ENCODE peak calls at places on chromosomes 11 and 22, in eight cellular contexts. D is fibroblast of the aortic adventitia; R is nephron progenitor cell; L is heart right ventricle; M is CD8-positive, alpha-beta T cell; B is foreskin fibroblast; J is body of pancreas; H is right lobe of liver. O is an unnamed sample.

GRCh38 chr11:129819237-129819636 is 3.6 kb downstream of the TMEM45B start:
- DNase-seq in M (no peak), R (no peak), B (no peak), D (no peak), L (no peak), J (no peak), H (no peak), O (no peak)

GRCh38 chr11:12724301-12725046 is 50.3 kb downstream of the TEAD1 start:
- DNase-seq in H (peak; percentile 65), M (no peak), R (no peak), L (peak; percentile 41), J (peak; percentile 80), B (peak; percentile 97), D (peak; percentile 85), O (no peak)

GRCh38 chr11:2477254-2477653 is 32.4 kb downstream of the KCNQ1 start:
- DNase-seq in B (no peak), M (no peak), J (peak; percentile 49), R (no peak), L (no peak), H (no peak), D (no peak), O (no peak)

GRCh38 chr22:30208631-30209603 is 37.6 kb downstream of the LIF start:
- DNase-seq in R (no peak), J (peak; percentile 81), D (peak; percentile 99), M (no peak), B (peak; percentile 97), L (peak; percentile 73), H (peak; percentile 63), O (no peak)

GRCh38 chr11:113779496-113779895 is at the start of gene CLDN25:
- DNase-seq in B (no peak), D (no peak), J (no peak), R (no peak), L (no peak), H (no peak), M (no peak), O (no peak)

GRCh38 chr11:12455938-12456337 is 78.6 kb downstream of the PARVA start:
- DNase-seq in R (no peak), L (no peak), D (peak; percentile 81), B (peak; percentile 82), H (no peak), J (no peak), M (no peak), O (no peak)

GRCh38 chr11:23021287-23021863 is 161.1 kb upstream of the CCDC179 start:
- DNase-seq in R (peak; percentile 38), D (peak; percentile 18), M (no peak), L (no peak), B (peak; percentile 63), J (peak; percentile 49), H (no peak), O (no peak)

GRCh38 chr11:3684129-3684685 is 13.0 kb upstream of the CHRNA10 start:
- DNase-seq in D (no peak), B (no peak), H (no peak), L (no peak), J (no peak), M (no peak), R (no peak), O (no peak)

GRCh38 chr22:42905702-42906183 is 48.7 kb upstream of the ARFGAP3 start:
- DNase-seq in H (peak; percentile 94), B (no peak), J (peak; percentile 99), M (no peak), R (no peak), D (no peak), L (peak; percentile 69), O (no peak)

GRCh38 chr22:42902875-42903510 is 45.9 kb upstream of the ARFGAP3 start:
- DNase-seq in R (no peak), H (no peak), D (no peak), L (no peak), M (no peak), B (peak; percentile 84), J (no peak), O (no peak)

GRCh38 chr22:42905217-42905616 is 48.1 kb upstream of the ARFGAP3 start:
- DNase-seq in M (no peak), H (peak; percentile 62), D (no peak), L (peak; percentile 56), R (no peak), B (no peak), J (peak; percentile 64), O (no peak)

GRCh38 chr22:42904049-42904448 is 47.0 kb upstream of the ARFGAP3 start:
- DNase-seq in H (no peak), D (no peak), R (no peak), J (no peak), M (no peak), B (no peak), L (no peak), O (no peak)

DNA sequence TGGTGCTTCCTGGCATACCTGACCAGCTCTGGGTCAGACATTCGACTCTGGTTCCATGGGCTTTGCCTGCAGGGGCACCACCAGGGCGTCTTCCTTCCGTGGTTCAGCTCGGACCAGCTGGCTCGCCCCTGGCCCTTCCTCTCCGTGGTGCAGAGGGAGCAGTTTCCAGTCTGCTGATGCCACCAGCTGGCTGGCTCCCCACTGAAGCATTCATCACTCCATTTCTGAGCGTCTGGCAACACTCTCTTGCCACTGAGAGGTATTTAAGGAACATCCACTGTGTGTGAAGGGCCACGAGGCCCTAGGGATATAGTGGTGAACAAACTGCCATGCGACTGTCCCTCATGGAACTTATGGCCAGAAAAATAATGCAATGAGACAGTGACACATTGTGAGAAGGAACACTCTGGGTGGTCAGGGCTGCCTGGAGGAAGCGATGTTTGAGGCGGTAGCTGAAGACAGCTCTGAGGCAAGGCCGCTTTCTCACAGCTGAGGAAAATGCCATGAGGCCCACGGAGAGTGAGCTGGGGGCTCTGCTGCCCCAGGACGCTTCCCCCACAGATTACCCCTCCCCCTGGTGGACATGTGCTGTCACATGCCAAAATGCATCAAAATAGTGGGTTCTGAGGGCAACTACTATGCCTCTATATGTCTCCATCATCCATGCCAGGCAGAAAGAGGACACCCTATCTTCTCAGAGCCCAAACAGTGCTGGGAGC is 44.9 kb upstream of the ARFGAP3 start:
- DNase-seq in M (no peak), R (no peak), B (no peak), L (peak; percentile 61), H (no peak), D (no peak), J (no peak), O (no peak)
- TF ChIP-seq CTCF in M (no peak), R (no peak), B (no peak), L (peak; percentile 21), H (no peak), D (peak; percentile 34), J (no peak), O (peak; percentile 52)

GRCh38 chr11:6474806-6475500 is 1.2 kb upstream of the TRIM3 start:
- DNase-seq in D (no peak), B (peak; percentile 37), M (no peak), H (no peak), R (no peak), L (no peak), J (no peak), O (no peak)

GRCh38 chr11:6475936-6476335 is 2.2 kb upstream of the TRIM3 start:
- DNase-seq in D (no peak), R (no peak), L (no peak), B (peak; percentile 34), M (no peak), H (no peak), J (peak; percentile 80), O (no peak)

GRCh38 chr11:6472934-6473333 is 807 bp downstream of the TRIM3 start:
- DNase-seq in R (no peak), L (no peak), M (no peak), B (no peak), H (no peak), J (no peak), D (no peak), O (peak; percentile 59)

GRCh38 chr11:6474423-6474792 is 667 bp upstream of the TRIM3 start:
- DNase-seq in H (no peak), M (no peak), B (no peak), D (no peak), J (no peak), L (no peak), R (no peak), O (no peak)

DNA sequence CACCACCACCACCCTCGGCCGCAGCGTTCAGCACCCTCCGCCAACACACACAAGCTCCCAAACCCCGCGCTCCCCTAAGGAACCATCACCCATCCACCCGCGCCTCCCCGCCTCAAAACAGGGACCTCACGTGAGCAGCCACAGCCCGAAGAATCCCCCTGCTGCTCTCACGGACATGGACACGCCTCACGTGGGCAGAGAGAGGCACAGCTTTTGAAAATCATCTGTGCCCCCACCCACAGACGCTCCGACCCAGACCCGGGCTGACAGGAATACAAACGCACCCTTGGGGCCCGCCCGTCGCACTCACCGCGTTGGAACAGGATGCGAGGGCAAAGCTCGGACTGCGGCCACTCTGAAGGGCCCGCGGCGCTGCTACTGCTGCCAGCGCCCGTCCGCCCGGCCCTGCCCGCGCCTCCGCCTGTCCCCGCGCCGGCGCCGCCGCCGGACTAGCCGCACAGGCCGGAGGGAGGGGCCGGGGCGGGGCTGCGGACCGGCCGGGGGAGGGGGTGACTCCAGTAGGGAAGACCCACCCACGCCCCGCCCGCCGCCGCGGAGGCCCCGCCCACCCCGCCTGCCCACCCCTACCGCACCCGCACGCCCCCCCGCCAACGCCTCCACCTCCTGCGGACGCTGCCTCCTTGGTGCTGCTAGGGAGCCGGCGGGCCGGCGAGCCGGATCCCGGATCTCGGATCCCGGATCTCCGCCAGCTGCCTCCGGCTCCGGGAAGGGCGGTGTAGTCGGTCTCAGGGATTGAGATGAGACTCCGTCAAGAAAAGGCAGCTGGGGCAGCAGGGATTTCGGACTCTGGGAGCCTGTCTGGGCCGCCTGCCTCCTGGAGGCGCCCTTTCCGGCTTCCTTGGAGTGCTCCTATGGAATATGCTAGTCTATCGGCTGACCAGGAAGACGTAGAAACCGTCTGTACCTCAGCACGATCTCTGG is at the start of gene TRIM3:
- DNase-seq in B (peak; percentile 94), M (peak; percentile 61), J (peak; percentile 96), D (peak; percentile 80), H (peak; percentile 97), L (peak; percentile 97), R (peak; percentile 97), O (peak; percentile 96)
- TF ChIP-seq CTCF in B (peak; percentile 56), M (no peak), J (no peak), D (peak; percentile 49), H (no peak), L (peak; percentile 44), R (no peak), O (no peak)

GRCh38 chr11:118164885-118165284 is 11.6 kb downstream of the SCN2B start:
- DNase-seq in H (no peak), B (no peak), D (no peak), J (no peak), L (no peak), R (no peak), M (no peak), O (no peak)
- TF ChIP-seq CTCF in H (no peak), B (no peak), D (no peak), J (no peak), L (no peak), R (no peak), M (no peak), O (no peak)

DNA sequence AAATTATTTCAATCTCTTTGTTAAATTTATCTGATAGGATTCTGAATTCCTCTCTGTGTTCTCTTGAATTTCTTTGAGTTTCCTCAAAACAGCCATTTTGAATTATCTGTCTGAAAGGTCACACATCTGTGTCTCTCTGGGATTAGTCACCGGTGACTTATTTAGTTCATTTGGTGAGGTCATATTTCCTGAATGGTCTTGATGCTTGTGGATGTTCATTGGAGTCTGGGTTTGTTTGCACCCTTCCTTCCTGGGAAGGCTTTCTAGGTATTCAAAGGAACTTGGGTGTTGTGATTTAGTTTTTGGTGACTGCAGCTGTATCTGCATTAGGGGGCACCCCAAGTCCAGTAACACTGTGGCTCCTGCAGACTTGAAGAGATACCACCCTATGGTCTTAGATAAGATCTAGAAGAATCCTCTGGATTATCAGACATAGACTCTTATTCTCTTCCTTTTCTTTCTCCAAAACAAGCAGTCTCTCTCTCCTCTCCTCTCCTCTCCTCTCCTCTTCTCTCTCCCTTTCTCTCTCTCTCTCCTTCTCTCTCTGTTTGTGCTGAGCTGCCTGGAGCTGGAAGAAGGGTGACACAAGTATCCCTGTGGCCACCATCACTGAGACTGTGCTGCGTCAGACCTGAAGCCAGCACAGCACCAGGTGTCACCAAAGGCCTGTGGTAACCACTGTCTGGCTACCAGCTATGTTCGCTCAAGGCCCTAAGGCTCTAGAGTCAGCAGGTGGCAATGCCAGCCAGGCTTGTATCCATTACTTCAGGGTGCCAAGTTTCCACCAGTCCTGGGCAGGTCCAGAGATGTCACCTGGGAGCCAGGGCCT is 3.3 kb upstream of the HEPN1 start:
- DNase-seq in H (no peak), J (no peak), R (no peak), L (no peak), B (peak; percentile 84), M (no peak), D (peak; percentile 26), O (no peak)
- TF ChIP-seq CTCF in H (peak; percentile 50), J (no peak), R (no peak), L (no peak), B (no peak), M (no peak), D (no peak), O (no peak)

O was measured in glutamatergic neuron.